ENCODE peak calls at places on chromosomes 13 and 19, in ten cellular contexts. D is stimulated activated CD8-positive, alpha-beta memory T cell treated with anti-CD3 and anti-CD28 coated beads, Interleukin-7, amount 100 ng/mL, for 1 hour; E is breast epithelium; N is iPS-NIHi11; G is stimulated activated CD4-positive, alpha-beta T cell treated with anti-CD3 and anti-CD28 coated beads, Interleukin-1b, Interleukin-23, amount 100 ng/mL, for 48 hours; S is amniotic epithelial cell; K is ureter; Z is caudate nucleus; V is NCI-H82; A is testis. C is an unnamed sample.

GRCh38 chr13:89520468-89520867 is 1827.0 kb upstream of the MIR17HG start:
- DNase-seq in D (no peak), E (no peak), N (no peak), G (no peak), S (no peak), K (no peak), Z (no peak), V (no peak), A (no peak), C (no peak)

GRCh38 chr13:99442273-99442895 is 58.9 kb upstream of the TM9SF2 start:
- DNase-seq in D (no peak), E (no peak), N (peak), G (peak), S (peak), K (no peak), Z (no peak), V (peak), A (peak), C (peak)

GRCh38 chr13:109100705-109101104 is 471.3 kb downstream of the MYO16 start:
- DNase-seq in D (no peak), E (no peak), N (no peak), G (no peak), S (no peak), K (no peak), Z (no peak), V (no peak), A (no peak), C (no peak)

GRCh38 chr13:30681489-30682242 is 53.7 kb upstream of the ALOX5AP start:
- DNase-seq in D (no peak), E (no peak), N (no peak), G (no peak), S (peak), K (no peak), Z (no peak), V (no peak), A (no peak), C (peak)

GRCh38 chr19:48859711-48860572 is 8.5 kb downstream of the PLEKHA4 start:
- DNase-seq in D (no peak), E (no peak), N (peak), G (peak), S (no peak), K (peak), Z (no peak), V (peak), A (peak), C (no peak)

GRCh38 chr19:16834747-16835146 is 5.5 kb downstream of the SIN3B start:
- DNase-seq in D (no peak), E (no peak), N (no peak), G (peak), S (no peak), K (no peak), Z (no peak), V (no peak), A (no peak), C (no peak)

GRCh38 chr13:23921451-23921888 is 24.2 kb upstream of the C1QTNF9B start:
- DNase-seq in D (no peak), E (no peak), N (peak), G (no peak), S (peak), K (no peak), Z (no peak), V (peak), A (no peak), C (peak)

GRCh38 chr19:15317392-15318011 is 14.8 kb downstream of the BRD4 start:
- DNase-seq in D (no peak), E (no peak), N (no peak), G (no peak), S (peak), K (no peak), Z (no peak), V (no peak), A (no peak), C (no peak)

GRCh38 chr13:110869805-110870706 is 44.8 kb downstream of the ANKRD10 start:
- DNase-seq in D (no peak), E (peak), N (peak), G (peak), S (peak), K (peak), Z (no peak), V (no peak), A (peak), C (peak)

GRCh38 chr19:4149518-4150288 is 3.7 kb upstream of the CREB3L3 start:
- DNase-seq in D (no peak), E (no peak), N (no peak), G (no peak), S (peak), K (no peak), Z (no peak), V (no peak), A (peak), C (no peak)

GRCh38 chr19:1431759-1432506 is 6.3 kb upstream of the RPS15 start:
- DNase-seq in D (no peak), E (no peak), N (no peak), G (no peak), S (no peak), K (no peak), Z (no peak), V (no peak), A (no peak), C (no peak)

GRCh38 chr13:79128158-79128557 is 277.9 kb downstream of the RBM26 start:
- DNase-seq in D (no peak), E (no peak), N (no peak), G (no peak), S (peak), K (no peak), Z (no peak), V (no peak), A (no peak), C (peak)

GRCh38 chr19:6576869-6577281 is 14.1 kb downstream of the CD70 start:
- DNase-seq in D (no peak), E (no peak), N (no peak), G (no peak), S (no peak), K (no peak), Z (no peak), V (no peak), A (no peak), C (no peak)

GRCh38 chr19:861756-862528 is 2.5 kb downstream of the CFD start:
- DNase-seq in D (peak), E (no peak), N (peak), G (peak), S (no peak), K (no peak), Z (no peak), V (peak), A (peak), C (peak)

GRCh38 chr13:40502236-40502635 is 164.2 kb downstream of the FOXO1 start:
- DNase-seq in D (no peak), E (no peak), N (no peak), G (no peak), S (no peak), K (no peak), Z (no peak), V (peak), A (no peak), C (no peak)

GRCh38 chr19:16301999-16302694 is 22.5 kb upstream of the KLF2 start:
- DNase-seq in D (no peak), E (no peak), N (no peak), G (no peak), S (peak), K (no peak), Z (no peak), V (no peak), A (no peak), C (no peak)

GRCh38 chr13:46484561-46484960 is 68.4 kb upstream of the LRCH1 start:
- DNase-seq in D (no peak), E (no peak), N (no peak), G (no peak), S (peak), K (no peak), Z (no peak), V (no peak), A (no peak), C (no peak)

GRCh38 chr13:30159446-30159839 is 147.9 kb downstream of the KATNAL1 start:
- DNase-seq in D (no peak), E (no peak), N (no peak), G (peak), S (peak), K (no peak), Z (no peak), V (no peak), A (no peak), C (peak)

GRCh38 chr13:24341439-24341838 is 32.1 kb downstream of the C1QTNF9 start:
- DNase-seq in D (no peak), E (no peak), N (no peak), G (no peak), S (no peak), K (no peak), Z (no peak), V (no peak), A (no peak), C (peak)

GRCh38 chr13:51919531-51919930 is 57.8 kb downstream of the CCDC70 start:
- DNase-seq in D (no peak), E (no peak), N (no peak), G (no peak), S (no peak), K (no peak), Z (no peak), V (no peak), A (no peak), C (no peak)

GRCh38 chr19:51488491-51488890 is 10.2 kb downstream of the CEACAM18 start:
- DNase-seq in D (no peak), E (no peak), N (no peak), G (no peak), S (no peak), K (no peak), Z (no peak), V (no peak), A (no peak), C (no peak)

GRCh38 chr19:41617941-41618730 is 8.7 kb downstream of the CEACAM4 start:
- DNase-seq in D (no peak), E (no peak), N (no peak), G (no peak), S (no peak), K (no peak), Z (no peak), V (no peak), A (no peak), C (no peak)

GRCh38 chr13:90652036-90652435 is 695.5 kb upstream of the MIR17HG start:
- DNase-seq in D (no peak), E (no peak), N (no peak), G (no peak), S (no peak), K (no peak), Z (no peak), V (no peak), A (no peak), C (no peak)

GRCh38 chr13:96816874-96817273 is 177.4 kb downstream of the OXGR1 start:
- DNase-seq in D (no peak), E (no peak), N (peak), G (no peak), S (no peak), K (no peak), Z (no peak), V (no peak), A (no peak), C (no peak)

GRCh38 chr19:1252221-1252817 is 3.9 kb downstream of the MIDN start:
- DNase-seq in D (no peak), E (peak), N (no peak), G (peak), S (peak), K (peak), Z (peak), V (no peak), A (peak), C (peak)

GRCh38 chr19:932647-933552 is 7.1 kb downstream of the ARID3A start:
- DNase-seq in D (no peak), E (peak), N (peak), G (no peak), S (peak), K (peak), Z (no peak), V (no peak), A (no peak), C (peak)

GRCh38 chr13:45783346-45784043 is 68.1 kb downstream of the SIAH3 start:
- DNase-seq in D (no peak), E (no peak), N (no peak), G (no peak), S (no peak), K (no peak), Z (no peak), V (no peak), A (no peak), C (no peak)

GRCh38 chr13:47897411-47898050 is 103.5 kb downstream of the SUCLA2 start:
- DNase-seq in D (no peak), E (no peak), N (peak), G (no peak), S (peak), K (no peak), Z (no peak), V (no peak), A (no peak), C (no peak)

GRCh38 chr13:107421028-107421427 is 794.3 kb downstream of the LIG4 start:
- DNase-seq in D (no peak), E (no peak), N (no peak), G (no peak), S (peak), K (no peak), Z (no peak), V (no peak), A (no peak), C (peak)

GRCh38 chr13:97310809-97311436 is 88.8 kb downstream of the MBNL2 start:
- DNase-seq in D (no peak), E (no peak), N (no peak), G (no peak), S (no peak), K (no peak), Z (no peak), V (no peak), A (no peak), C (no peak)

C was measured in mesenchymal stem cell.